ENCODE peak calls at places on chromosome 6, in five cellular contexts. One of them, this sample, is unnamed.

GRCh38 chr6:157652601-157653363 is 170.3 kb upstream of the SNX9 start:
- DNase-seq in keratinocyte: no peak
- DNase-seq in activated CD8-positive, alpha-beta T cell treated with anti-CD3 and anti-CD28 coated beads, Interleukin-2, amount 10 ng/mL, durations not matched to agents 7 days and 5 days: no peak
- DNase-seq in CD4-positive, CD25-positive, alpha-beta regulatory T cell: no peak
- DNase-seq in H7: no peak
- DNase-seq in this sample: no peak

GRCh38 chr6:89792881-89793280 is 26.7 kb downstream of the MDN1 start:
- DNase-seq in keratinocyte: no peak
- DNase-seq in activated CD8-positive, alpha-beta T cell treated with anti-CD3 and anti-CD28 coated beads, Interleukin-2, amount 10 ng/mL, durations not matched to agents 7 days and 5 days: peak; percentile 56
- DNase-seq in CD4-positive, CD25-positive, alpha-beta regulatory T cell: no peak
- DNase-seq in H7: peak; percentile 47
- DNase-seq in this sample: no peak

GRCh38 chr6:156808287-156808686 is 31.1 kb downstream of the ARID1B start:
- DNase-seq in keratinocyte: no peak
- DNase-seq in activated CD8-positive, alpha-beta T cell treated with anti-CD3 and anti-CD28 coated beads, Interleukin-2, amount 10 ng/mL, durations not matched to agents 7 days and 5 days: no peak
- DNase-seq in CD4-positive, CD25-positive, alpha-beta regulatory T cell: no peak
- DNase-seq in H7: no peak
- DNase-seq in this sample: no peak

GRCh38 chr6:17281497-17282481 is 628 bp downstream of the RBM24 start:
- DNase-seq in keratinocyte: no peak
- DNase-seq in activated CD8-positive, alpha-beta T cell treated with anti-CD3 and anti-CD28 coated beads, Interleukin-2, amount 10 ng/mL, durations not matched to agents 7 days and 5 days: no peak
- DNase-seq in CD4-positive, CD25-positive, alpha-beta regulatory T cell: no peak
- DNase-seq in H7: peak; percentile 66
- DNase-seq in this sample: no peak

GRCh38 chr6:47817749-47818148 is 35.9 kb downstream of the OPN5 start:
- DNase-seq in keratinocyte: no peak
- DNase-seq in activated CD8-positive, alpha-beta T cell treated with anti-CD3 and anti-CD28 coated beads, Interleukin-2, amount 10 ng/mL, durations not matched to agents 7 days and 5 days: no peak
- DNase-seq in CD4-positive, CD25-positive, alpha-beta regulatory T cell: no peak
- DNase-seq in H7: no peak
- DNase-seq in this sample: no peak

GRCh38 chr6:36033935-36034334 is 6.3 kb downstream of the MAPK14 start:
- DNase-seq in keratinocyte: no peak
- DNase-seq in activated CD8-positive, alpha-beta T cell treated with anti-CD3 and anti-CD28 coated beads, Interleukin-2, amount 10 ng/mL, durations not matched to agents 7 days and 5 days: peak; percentile 65
- DNase-seq in CD4-positive, CD25-positive, alpha-beta regulatory T cell: no peak
- DNase-seq in H7: no peak
- DNase-seq in this sample: peak; percentile 17

GRCh38 chr6:41286544-41287346 is at the start of gene TREM1:
- DNase-seq in keratinocyte: no peak
- DNase-seq in activated CD8-positive, alpha-beta T cell treated with anti-CD3 and anti-CD28 coated beads, Interleukin-2, amount 10 ng/mL, durations not matched to agents 7 days and 5 days: no peak
- DNase-seq in CD4-positive, CD25-positive, alpha-beta regulatory T cell: no peak
- DNase-seq in H7: no peak
- DNase-seq in this sample: no peak

GRCh38 chr6:106163446-106163965 is 77.4 kb downstream of the PRDM1 start:
- DNase-seq in keratinocyte: no peak
- DNase-seq in activated CD8-positive, alpha-beta T cell treated with anti-CD3 and anti-CD28 coated beads, Interleukin-2, amount 10 ng/mL, durations not matched to agents 7 days and 5 days: peak; percentile 71
- DNase-seq in CD4-positive, CD25-positive, alpha-beta regulatory T cell: peak; percentile 44
- DNase-seq in H7: peak; percentile 62
- DNase-seq in this sample: peak; percentile 62

GRCh38 chr6:15796844-15797243 is 134.0 kb upstream of the DTNBP1 start:
- DNase-seq in keratinocyte: no peak
- DNase-seq in activated CD8-positive, alpha-beta T cell treated with anti-CD3 and anti-CD28 coated beads, Interleukin-2, amount 10 ng/mL, durations not matched to agents 7 days and 5 days: no peak
- DNase-seq in CD4-positive, CD25-positive, alpha-beta regulatory T cell: no peak
- DNase-seq in H7: no peak
- DNase-seq in this sample: no peak

GRCh38 chr6:121498481-121499276 is 63.2 kb downstream of the GJA1 start:
- DNase-seq in keratinocyte: no peak
- DNase-seq in activated CD8-positive, alpha-beta T cell treated with anti-CD3 and anti-CD28 coated beads, Interleukin-2, amount 10 ng/mL, durations not matched to agents 7 days and 5 days: no peak
- DNase-seq in CD4-positive, CD25-positive, alpha-beta regulatory T cell: no peak
- DNase-seq in H7: no peak
- DNase-seq in this sample: no peak

GRCh38 chr6:43929511-43929910 is 159.5 kb downstream of the VEGFA start:
- DNase-seq in keratinocyte: no peak
- DNase-seq in activated CD8-positive, alpha-beta T cell treated with anti-CD3 and anti-CD28 coated beads, Interleukin-2, amount 10 ng/mL, durations not matched to agents 7 days and 5 days: no peak
- DNase-seq in CD4-positive, CD25-positive, alpha-beta regulatory T cell: no peak
- DNase-seq in H7: no peak
- DNase-seq in this sample: no peak

GRCh38 chr6:160733045-160733646 is 31.1 kb downstream of the PLG start:
- DNase-seq in keratinocyte: no peak
- DNase-seq in activated CD8-positive, alpha-beta T cell treated with anti-CD3 and anti-CD28 coated beads, Interleukin-2, amount 10 ng/mL, durations not matched to agents 7 days and 5 days: peak; percentile 55
- DNase-seq in CD4-positive, CD25-positive, alpha-beta regulatory T cell: peak; percentile 10
- DNase-seq in H7: peak; percentile 38
- DNase-seq in this sample: peak; percentile 6

GRCh38 chr6:168093071-168093505 is 14.1 kb upstream of the FRMD1 start:
- DNase-seq in keratinocyte: no peak
- DNase-seq in activated CD8-positive, alpha-beta T cell treated with anti-CD3 and anti-CD28 coated beads, Interleukin-2, amount 10 ng/mL, durations not matched to agents 7 days and 5 days: no peak
- DNase-seq in CD4-positive, CD25-positive, alpha-beta regulatory T cell: no peak
- DNase-seq in H7: peak; percentile 45
- DNase-seq in this sample: no peak

GRCh38 chr6:80403365-80403764 is 296.9 kb downstream of the BCKDHB start:
- DNase-seq in keratinocyte: no peak
- DNase-seq in activated CD8-positive, alpha-beta T cell treated with anti-CD3 and anti-CD28 coated beads, Interleukin-2, amount 10 ng/mL, durations not matched to agents 7 days and 5 days: no peak
- DNase-seq in CD4-positive, CD25-positive, alpha-beta regulatory T cell: no peak
- DNase-seq in H7: no peak
- DNase-seq in this sample: no peak

GRCh38 chr6:32604434-32604877 is 14.8 kb upstream of the HLA-DRB1 start:
- DNase-seq in keratinocyte: no peak
- DNase-seq in activated CD8-positive, alpha-beta T cell treated with anti-CD3 and anti-CD28 coated beads, Interleukin-2, amount 10 ng/mL, durations not matched to agents 7 days and 5 days: no peak
- DNase-seq in CD4-positive, CD25-positive, alpha-beta regulatory T cell: no peak
- DNase-seq in H7: no peak
- DNase-seq in this sample: no peak

GRCh38 chr6:4603291-4603690 is 172.9 kb upstream of the CDYL start:
- DNase-seq in keratinocyte: peak; percentile 80
- DNase-seq in activated CD8-positive, alpha-beta T cell treated with anti-CD3 and anti-CD28 coated beads, Interleukin-2, amount 10 ng/mL, durations not matched to agents 7 days and 5 days: no peak
- DNase-seq in CD4-positive, CD25-positive, alpha-beta regulatory T cell: no peak
- DNase-seq in H7: no peak
- DNase-seq in this sample: no peak

GRCh38 chr6:6889601-6890000 is 218.2 kb upstream of the RREB1 start:
- DNase-seq in keratinocyte: no peak
- DNase-seq in activated CD8-positive, alpha-beta T cell treated with anti-CD3 and anti-CD28 coated beads, Interleukin-2, amount 10 ng/mL, durations not matched to agents 7 days and 5 days: no peak
- DNase-seq in CD4-positive, CD25-positive, alpha-beta regulatory T cell: no peak
- DNase-seq in H7: no peak
- DNase-seq in this sample: no peak

GRCh38 chr6:46954819-46955520 is 33.2 kb upstream of the ADGRF5 start:
- DNase-seq in keratinocyte: peak; percentile 49
- DNase-seq in activated CD8-positive, alpha-beta T cell treated with anti-CD3 and anti-CD28 coated beads, Interleukin-2, amount 10 ng/mL, durations not matched to agents 7 days and 5 days: no peak
- DNase-seq in CD4-positive, CD25-positive, alpha-beta regulatory T cell: no peak
- DNase-seq in H7: no peak
- DNase-seq in this sample: no peak

GRCh38 chr6:26311385-26312095 is 53.5 kb upstream of the BTN3A2 start:
- DNase-seq in keratinocyte: peak; percentile 73
- DNase-seq in activated CD8-positive, alpha-beta T cell treated with anti-CD3 and anti-CD28 coated beads, Interleukin-2, amount 10 ng/mL, durations not matched to agents 7 days and 5 days: peak; percentile 71
- DNase-seq in CD4-positive, CD25-positive, alpha-beta regulatory T cell: peak; percentile 75
- DNase-seq in H7: no peak
- DNase-seq in this sample: peak; percentile 76

GRCh38 chr6:133504761-133505160 is 263.6 kb downstream of the EYA4 start:
- DNase-seq in keratinocyte: no peak
- DNase-seq in activated CD8-positive, alpha-beta T cell treated with anti-CD3 and anti-CD28 coated beads, Interleukin-2, amount 10 ng/mL, durations not matched to agents 7 days and 5 days: no peak
- DNase-seq in CD4-positive, CD25-positive, alpha-beta regulatory T cell: no peak
- DNase-seq in H7: no peak
- DNase-seq in this sample: no peak

GRCh38 chr6:149435919-149436586 is 36.0 kb downstream of the SUMO4 start:
- DNase-seq in keratinocyte: no peak
- DNase-seq in activated CD8-positive, alpha-beta T cell treated with anti-CD3 and anti-CD28 coated beads, Interleukin-2, amount 10 ng/mL, durations not matched to agents 7 days and 5 days: no peak
- DNase-seq in CD4-positive, CD25-positive, alpha-beta regulatory T cell: no peak
- DNase-seq in H7: no peak
- DNase-seq in this sample: no peak

GRCh38 chr6:24549674-24550418 is 55.1 kb downstream of the ALDH5A1 start:
- DNase-seq in keratinocyte: no peak
- DNase-seq in activated CD8-positive, alpha-beta T cell treated with anti-CD3 and anti-CD28 coated beads, Interleukin-2, amount 10 ng/mL, durations not matched to agents 7 days and 5 days: no peak
- DNase-seq in CD4-positive, CD25-positive, alpha-beta regulatory T cell: no peak
- DNase-seq in H7: no peak
- DNase-seq in this sample: no peak

This sample was measured in immature natural killer cell.